ENCODE peak calls at places on chromosomes 3 and 15, in four cellular contexts. T is GM23338, S is glutamatergic neuron, J is cardiac muscle cell. C is an unnamed sample.

GRCh38 chr15:71334874-71335273 is 219.6 kb downstream of the THSD4 start:
- DNase-seq in J (no peak), S (peak; percentile 20), T (no peak), C (no peak)

GRCh38 chr3:42690766-42691680 is 5.7 kb downstream of the KLHL40 start:
- DNase-seq in S (no peak), T (no peak), J (no peak), C (no peak)

GRCh38 chr15:38253448-38253847 is 812 bp downstream of the SPRED1 start:
- DNase-seq in T (peak; percentile 60), J (peak; percentile 77), S (no peak), C (no peak)

GRCh38 chr3:172987268-172987667 is 153.8 kb downstream of the SPATA16 start:
- DNase-seq in T (peak; percentile 79), J (no peak), S (no peak), C (peak; percentile 39)

GRCh38 chr3:103158183-103158582 is 723.4 kb downstream of the ZPLD1 start:
- DNase-seq in J (no peak), T (peak; percentile 13), S (no peak), C (no peak)

GRCh38 chr15:38059665-38060064 is 125.2 kb downstream of the TMCO5A start:
- DNase-seq in J (peak; percentile 49), T (no peak), S (no peak), C (no peak)

GRCh38 chr3:39250116-39250747 is 29.6 kb downstream of the CX3CR1 start:
- DNase-seq in J (no peak), T (no peak), S (no peak), C (no peak)

GRCh38 chr15:31347067-31347975 is 20.7 kb downstream of the KLF13 start:
- DNase-seq in J (no peak), T (no peak), S (no peak), C (no peak)

GRCh38 chr3:138974467-138974866 is 27.4 kb downstream of the FOXL2NB start:
- DNase-seq in S (no peak), J (peak; percentile 57), T (no peak), C (no peak)

GRCh38 chr3:41202834-41203345 is 3.6 kb downstream of the CTNNB1 start:
- DNase-seq in J (peak; percentile 73), T (peak; percentile 50), S (no peak), C (no peak)

GRCh38 chr3:3038201-3038991 is 71.8 kb downstream of the IL5RA start:
- DNase-seq in S (no peak), J (no peak), T (peak; percentile 27), C (no peak)

GRCh38 chr3:183122257-183122932 is 23.1 kb upstream of the MCCC1 start:
- DNase-seq in S (no peak), T (peak; percentile 73), J (peak; percentile 74), C (no peak)

GRCh38 chr15:40002295-40002694 is 36.7 kb downstream of the SRP14 start:
- DNase-seq in J (peak; percentile 3), S (no peak), T (peak; percentile 32), C (no peak)

GRCh38 chr3:48189321-48189720 is 1.1 kb upstream of the CDC25A start:
- DNase-seq in S (no peak), J (no peak), T (no peak), C (no peak)

GRCh38 chr3:46334911-46335478 is 18.9 kb upstream of the CCR2 start:
- DNase-seq in S (no peak), J (peak; percentile 65), T (no peak), C (no peak)

GRCh38 chr3:15858547-15859506 is 61.0 kb upstream of the ANKRD28 start:
- DNase-seq in T (peak; percentile 86), S (peak; percentile 55), J (peak; percentile 10), C (peak; percentile 41)

GRCh38 chr3:141305436-141305835 is 62.9 kb upstream of the ZBTB38 start:
- DNase-seq in T (peak; percentile 21), J (peak; percentile 72), S (no peak), C (no peak)
- TF ChIP-seq CTCF in T (no peak), J (peak; percentile 30), S (no peak), C (no peak)

GRCh38 chr15:55907797-55908196 is 85.6 kb downstream of the NEDD4 start:
- DNase-seq in J (peak; percentile 87), T (no peak), S (no peak), C (no peak)
- TF ChIP-seq CTCF in J (no peak), T (no peak), S (no peak), C (no peak)

GRCh38 chr15:74423443-74424257 is 10.1 kb downstream of the SEMA7A start:
- DNase-seq in T (no peak), S (no peak), J (no peak), C (no peak)
- TF ChIP-seq CTCF in T (no peak), S (no peak), J (no peak), C (no peak)

GRCh38 chr3:12370758-12371157 is 81.9 kb downstream of the PPARG start:
- DNase-seq in J (peak; percentile 54), S (no peak), T (peak; percentile 61), C (peak; percentile 27)
- TF ChIP-seq CTCF in J (peak; percentile 25), S (no peak), T (peak; percentile 23), C (no peak)

GRCh38 chr15:61623746-61624145 is 394.6 kb upstream of the RORA start:
- DNase-seq in S (no peak), T (no peak), J (no peak), C (no peak)

GRCh38 chr15:61621865-61622264 is 392.8 kb upstream of the RORA start:
- DNase-seq in S (no peak), J (no peak), T (no peak), C (no peak)

GRCh38 chr15:61624950-61625349 is 395.8 kb upstream of the RORA start:
- DNase-seq in T (no peak), S (no peak), J (no peak), C (no peak)

DNA sequence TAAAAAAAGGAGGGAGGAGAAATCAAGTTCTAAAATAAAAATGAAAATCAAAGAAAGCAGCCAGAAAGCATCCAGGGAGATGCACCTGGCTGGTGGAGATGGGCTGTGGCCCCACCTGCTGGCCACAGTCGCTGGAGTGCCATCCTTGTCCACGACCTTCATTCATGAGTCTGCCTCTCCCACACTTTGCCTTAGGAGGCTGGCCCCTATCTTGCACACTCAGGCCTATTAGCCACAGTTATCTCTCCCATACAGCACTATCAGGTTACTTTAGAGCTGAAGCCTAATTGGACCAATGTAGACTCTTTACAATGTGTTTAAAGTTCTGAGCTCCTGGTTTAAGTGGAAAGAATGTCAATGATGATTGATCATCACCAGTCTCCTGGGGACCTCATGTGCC is 392.0 kb upstream of the RORA start:
- DNase-seq in J (peak; percentile 12), S (peak; percentile 64), T (peak; percentile 69), C (peak; percentile 51)
- TF ChIP-seq CTCF in J (peak; percentile 32), S (peak; percentile 53), T (peak; percentile 91), C (peak; percentile 59)

C was measured in endothelial cell.